ENCODE peak calls at places on chromosomes 7 and 10, in five cellular contexts. A, P, V, J and E are unnamed samples.

GRCh38 chr7:11193888-11194287 is 220.2 kb downstream of the PHF14 start:
- DNase-seq in A (no peak), P (no peak), V (no peak), J (no peak), E (no peak)

GRCh38 chr10:80662429-80663211 is 124.9 kb downstream of the SH2D4B start:
- DNase-seq in A (peak), P (peak), V (peak), J (peak), E (peak)

GRCh38 chr10:131204406-131205152 is 106.9 kb downstream of the TCERG1L start:
- DNase-seq in A (no peak), P (no peak), V (no peak), J (no peak), E (no peak)

GRCh38 chr10:4396401-4397283 is 429.4 kb upstream of the AKR1E2 start:
- DNase-seq in A (no peak), P (no peak), V (no peak), J (no peak), E (no peak)

GRCh38 chr7:44772867-44773266 is 23.6 kb upstream of the PPIA start:
- DNase-seq in A (no peak), P (no peak), V (no peak), J (no peak), E (no peak)

GRCh38 chr7:22557167-22557566 is 57.2 kb upstream of the STEAP1B start:
- DNase-seq in A (no peak), P (no peak), V (no peak), J (no peak), E (no peak)

GRCh38 chr10:4046722-4047354 is 261.8 kb upstream of the KLF6 start:
- DNase-seq in A (no peak), P (no peak), V (no peak), J (no peak), E (no peak)

GRCh38 chr10:92712016-92712889 is 22.5 kb downstream of the HHEX start:
- DNase-seq in A (no peak), P (peak), V (no peak), J (no peak), E (no peak)

GRCh38 chr7:139494835-139495568 is 11.5 kb upstream of the KLRG2 start:
- DNase-seq in A (no peak), P (peak), V (no peak), J (no peak), E (peak)

GRCh38 chr10:7608001-7608400 is 58.8 kb downstream of the ITIH5 start:
- DNase-seq in A (no peak), P (no peak), V (no peak), J (no peak), E (no peak)

GRCh38 chr7:14377646-14378266 is 388.3 kb upstream of the ETV1 start:
- DNase-seq in A (peak), P (no peak), V (no peak), J (no peak), E (no peak)

GRCh38 chr10:26555719-26556368 is 117.7 kb downstream of the APBB1IP start:
- DNase-seq in A (peak), P (peak), V (no peak), J (no peak), E (no peak)

GRCh38 chr7:37784015-37784414 is 64.4 kb upstream of the NME8 start:
- DNase-seq in A (no peak), P (no peak), V (no peak), J (no peak), E (no peak)

GRCh38 chr10:29517352-29517923 is 117.3 kb downstream of the SVIL start:
- DNase-seq in A (no peak), P (peak), V (no peak), J (no peak), E (no peak)

GRCh38 chr10:103041391-103041790 is 123.3 kb downstream of the CNNM2 start:
- DNase-seq in A (no peak), P (no peak), V (no peak), J (no peak), E (no peak)

GRCh38 chr7:84510501-84510900 is 315.9 kb upstream of the SEMA3A start:
- DNase-seq in A (peak), P (no peak), V (no peak), J (no peak), E (no peak)

GRCh38 chr7:100585511-100586265 is at the start of gene LRCH4:
- DNase-seq in A (no peak), P (no peak), V (peak), J (no peak), E (peak)

GRCh38 chr7:28293529-28293835 is 112.9 kb upstream of the JAZF1 start:
- DNase-seq in A (no peak), P (no peak), V (no peak), J (no peak), E (no peak)

GRCh38 chr10:99279626-99280111 is 44.0 kb upstream of the HPSE2 start:
- DNase-seq in A (peak), P (no peak), V (no peak), J (no peak), E (no peak)

GRCh38 chr10:52786098-52786497 is 13.5 kb upstream of the MBL2 start:
- DNase-seq in A (no peak), P (no peak), V (no peak), J (no peak), E (no peak)

GRCh38 chr7:146655928-146656797 is 539.6 kb downstream of the CNTNAP2 start:
- DNase-seq in A (no peak), P (peak), V (no peak), J (no peak), E (no peak)

GRCh38 chr10:117382831-117383230 is 7.6 kb upstream of the PDZD8 start:
- DNase-seq in A (no peak), P (no peak), V (no peak), J (no peak), E (no peak)

GRCh38 chr10:130179640-130180039 is 43.4 kb downstream of the GLRX3 start:
- DNase-seq in A (peak), P (no peak), V (no peak), J (no peak), E (peak)

GRCh38 chr10:45566415-45566814 is 106.2 kb downstream of the ZFAND4 start:
- DNase-seq in A (no peak), P (no peak), V (no peak), J (no peak), E (no peak)

GRCh38 chr7:28362812-28363211 is 49.5 kb upstream of the CREB5 start:
- DNase-seq in A (no peak), P (no peak), V (no peak), J (no peak), E (no peak)